ENCODE peak calls at places on chromosomes 12 and 14, in nine cellular contexts. P is endothelial cell of umbilical vein; L is pancreas; N is GM23338; Y is IMR-90; V is CD4-positive, alpha-beta memory T cell; I is fibroblast of lung; Q is H7; Z is testis. E is an unnamed sample. For H3K36me3, the result is how much of the 10 kb centered on the place peaks cover.

GRCh38 chr12:51371295-51371953 is 19.8 kb downstream of the GALNT6 start:
- DNase-seq in Y (peak), Z (peak), N (peak), V (no peak), Q (peak), L (peak), I (peak), P (peak), E (peak)

GRCh38 chr14:68458840-68459469 is 333.9 kb downstream of the ZFP36L1 start:
- DNase-seq in L (peak), V (no peak), Q (peak), N (peak), Y (peak), I (peak), Z (no peak), P (peak), E (peak)

GRCh38 chr14:50736932-50737419 is 68.9 kb upstream of the SAV1 start:
- DNase-seq in Q (no peak), Y (no peak), N (no peak), P (no peak), L (no peak), I (no peak), V (no peak), Z (peak), E (no peak)

GRCh38 chr12:75979181-75979580 is 52.4 kb downstream of the PHLDA1 start:
- DNase-seq in I (no peak), P (peak), L (no peak), N (no peak), V (peak), Q (no peak), Y (peak), Z (no peak), E (no peak)

GRCh38 chr12:11134300-11134699 is at the start of gene TAS2R30:
- DNase-seq in L (no peak), Y (no peak), V (no peak), Q (no peak), P (no peak), N (no peak), I (no peak), Z (no peak), E (no peak)

GRCh38 chr12:49662998-49663843 is 39.9 kb downstream of the PRPF40B start:
- DNase-seq in Y (peak), Q (peak), L (peak), Z (peak), I (peak), N (peak), P (peak), V (peak), E (peak)

GRCh38 chr12:49347307-49348237 is 884 bp downstream of the DNAJC22 start:
- DNase-seq in N (peak), Y (peak), L (peak), I (peak), V (peak), Z (peak), Q (peak), P (peak), E (peak)

GRCh38 chr14:56902413-56902812 is 92.1 kb upstream of the OTX2 start:
- DNase-seq in L (no peak), Y (no peak), I (no peak), P (no peak), N (peak), Z (no peak), Q (no peak), V (no peak), E (no peak)

GRCh38 chr12:95881331-95881955 is 22.7 kb downstream of the SNRPF start:
- DNase-seq in Y (peak), Q (no peak), V (no peak), P (no peak), L (no peak), N (no peak), Z (no peak), I (peak), E (peak)

GRCh38 chr12:122366685-122367475 is 55.6 kb downstream of the CLIP1 start:
- DNase-seq in L (no peak), N (peak), I (peak), Q (peak), Z (peak), V (no peak), P (peak), Y (peak), E (peak)

GRCh38 chr14:85572021-85572420 is 42.1 kb downstream of the FLRT2 start:
- DNase-seq in I (no peak), Q (no peak), V (no peak), P (peak), N (no peak), Z (no peak), L (no peak), Y (no peak), E (no peak)

GRCh38 chr12:55972906-55973597 is 826 bp upstream of the RAB5B start:
- DNase-seq in I (peak), Q (no peak), Y (peak), N (no peak), L (no peak), Z (no peak), P (no peak), V (peak), E (no peak)

GRCh38 chr12:27333311-27334009 is 824 bp downstream of the BMAL2 start:
- DNase-seq in Q (peak), P (peak), L (no peak), I (no peak), V (peak), N (peak), Y (no peak), Z (peak), E (peak)

GRCh38 chr14:96559571-96559970 is 57.4 kb downstream of the PAPOLA start:
- DNase-seq in N (no peak), V (no peak), Q (no peak), L (no peak), Y (no peak), Z (no peak), I (no peak), P (peak), E (no peak)

GRCh38 chr12:69343357-69343756 is 4.8 kb upstream of the LYZ start:
- DNase-seq in N (no peak), I (no peak), P (no peak), V (no peak), Y (no peak), L (no peak), Q (no peak), Z (no peak), E (no peak)

GRCh38 chr12:2076728-2077127 is 23.9 kb downstream of the CACNA1C start:
- DNase-seq in V (no peak), I (no peak), Y (no peak), Z (no peak), P (no peak), N (no peak), L (no peak), Q (no peak), E (no peak)

DNA sequence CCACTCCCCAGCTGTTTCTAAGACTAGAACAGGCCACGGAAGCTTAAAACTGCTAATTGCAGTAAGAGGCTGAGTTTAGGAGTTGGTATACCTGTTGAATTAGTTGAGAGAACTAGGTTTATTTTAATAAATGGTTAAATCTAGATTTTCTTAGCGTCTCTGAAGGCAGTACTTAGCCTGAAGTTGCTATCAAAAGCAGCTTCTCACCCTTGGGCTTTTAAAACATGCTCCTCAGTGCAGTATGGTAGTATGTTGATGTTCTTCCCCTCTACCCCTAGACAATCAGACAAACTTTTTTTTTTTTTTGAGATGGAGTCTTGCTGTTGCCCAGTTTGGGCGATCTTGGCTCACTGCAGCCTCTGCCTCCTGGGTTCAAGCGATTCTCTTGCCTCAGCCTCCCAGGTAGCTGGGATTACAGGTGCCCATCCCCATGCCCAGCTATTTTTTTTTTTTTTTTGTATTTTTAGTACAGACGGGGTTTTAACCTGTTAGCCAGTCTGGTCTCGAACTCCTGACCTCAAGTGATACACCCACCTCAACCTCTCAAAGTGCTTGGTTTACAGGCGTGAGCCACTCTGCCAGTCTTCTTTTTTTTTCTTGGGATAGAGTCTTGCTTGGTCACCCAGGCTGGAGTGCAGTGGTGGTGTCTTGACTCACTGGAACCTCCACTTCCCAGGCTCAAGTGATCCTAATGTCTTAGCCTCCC is 6.8 kb downstream of the SRSF5 start:
- DNase-seq in P (no peak), Y (no peak), L (no peak), I (no peak), V (no peak), Q (no peak), N (no peak), Z (no peak), E (no peak)
- H3K36me3 ChIP-seq in P (under half), Y (half or more), L (half or more), I (under half), V (half or more), Q (under half), N (half or more), Z (under half), E (half or more)

GRCh38 chr12:30396576-30396975 is 299.1 kb downstream of the IPO8 start:
- DNase-seq in I (no peak), Q (no peak), V (no peak), Y (no peak), Z (no peak), N (peak), P (no peak), L (no peak), E (no peak)

GRCh38 chr12:30395190-30395589 is 300.5 kb downstream of the IPO8 start:
- DNase-seq in P (no peak), L (no peak), Y (no peak), V (no peak), N (no peak), Z (no peak), Q (no peak), I (no peak), E (no peak)

GRCh38 chr12:30391766-30392366 is 303.8 kb downstream of the IPO8 start:
- DNase-seq in Y (no peak), Q (no peak), N (peak), Z (no peak), P (no peak), L (no peak), V (no peak), I (no peak), E (no peak)
- H3K4me3 ChIP-seq in Y (no peak), Q (no peak), N (no peak), Z (no peak), P (no peak), L (no peak), V (no peak), I (no peak), E (no peak)

GRCh38 chr14:100281286-100282082 is 24.8 kb downstream of the SLC25A29 start:
- DNase-seq in Z (no peak), Q (peak), V (no peak), P (no peak), I (no peak), N (peak), Y (no peak), L (no peak), E (no peak)
- H3K36me3 ChIP-seq in Z (under half), Q (under half), V (under half), P (under half), I (under half), N (under half), Y (under half), L (under half), E (under half)

GRCh38 chr12:117334855-117335587 is 26.4 kb downstream of the NOS1 start:
- DNase-seq in N (no peak), Z (no peak), L (no peak), P (no peak), Y (no peak), Q (no peak), I (no peak), V (no peak), E (peak)
- H3K4me3 ChIP-seq in N (no peak), Z (no peak), L (no peak), P (no peak), Y (no peak), Q (no peak), I (no peak), V (no peak), E (no peak)